ENCODE peak calls at places on chromosome 21, in seven cellular contexts. One of them, this sample, is unnamed.
A peak's percentile ranks its signal among the peaks of the same experiment; 100 is the strongest.

GRCh38 chr21:32412998-32413504 is 545 bp downstream of the EVA1C start:
- DNase-seq in H9: no peak
- DNase-seq in MM.1S: no peak
- DNase-seq in mesendoderm: no peak
- DNase-seq in fibroblast of lung: no peak
- DNase-seq in IMR-90: no peak
- DNase-seq in A549: no peak
- DNase-seq in this sample: no peak

GRCh38 chr21:34693192-34693810 is 24.5 kb downstream of the CLIC6 start:
- DNase-seq in H9: peak; percentile 43
- DNase-seq in MM.1S: peak; percentile 78
- DNase-seq in mesendoderm: peak; percentile 85
- DNase-seq in fibroblast of lung: peak; percentile 67
- DNase-seq in IMR-90: peak; percentile 74
- DNase-seq in A549: peak; percentile 28
- DNase-seq in this sample: peak; percentile 45

GRCh38 chr21:42113926-42114409 is 42.9 kb downstream of the UMODL1 start:
- DNase-seq in H9: no peak
- DNase-seq in MM.1S: no peak
- DNase-seq in mesendoderm: no peak
- DNase-seq in fibroblast of lung: no peak
- DNase-seq in IMR-90: no peak
- DNase-seq in A549: peak; percentile 32
- DNase-seq in this sample: no peak

GRCh38 chr21:21851657-21852056 is 853.4 kb downstream of the NCAM2 start:
- DNase-seq in H9: no peak
- DNase-seq in MM.1S: no peak
- DNase-seq in mesendoderm: no peak
- DNase-seq in fibroblast of lung: peak; percentile 39
- DNase-seq in IMR-90: peak; percentile 13
- DNase-seq in A549: no peak
- DNase-seq in this sample: no peak

GRCh38 chr21:32626633-32627196 is 14.5 kb upstream of the CFAP298 start:
- DNase-seq in H9: no peak
- DNase-seq in MM.1S: no peak
- DNase-seq in mesendoderm: no peak
- DNase-seq in fibroblast of lung: peak; percentile 84
- DNase-seq in IMR-90: peak; percentile 82
- DNase-seq in A549: no peak
- DNase-seq in this sample: no peak

GRCh38 chr21:33383056-33383888 is 19.9 kb upstream of the IFNGR2 start:
- DNase-seq in H9: peak; percentile 45
- DNase-seq in MM.1S: peak; percentile 97
- DNase-seq in mesendoderm: no peak
- DNase-seq in fibroblast of lung: peak; percentile 83
- DNase-seq in IMR-90: peak; percentile 94
- DNase-seq in A549: no peak
- DNase-seq in this sample: no peak

GRCh38 chr21:21818898-21819297 is 820.7 kb downstream of the NCAM2 start:
- DNase-seq in H9: no peak
- DNase-seq in MM.1S: no peak
- DNase-seq in mesendoderm: no peak
- DNase-seq in fibroblast of lung: no peak
- DNase-seq in IMR-90: no peak
- DNase-seq in A549: no peak
- DNase-seq in this sample: no peak

GRCh38 chr21:42500736-42501135 is 4.7 kb upstream of the RSPH1 start:
- DNase-seq in H9: no peak
- DNase-seq in MM.1S: no peak
- DNase-seq in mesendoderm: no peak
- DNase-seq in fibroblast of lung: no peak
- DNase-seq in IMR-90: no peak
- DNase-seq in A549: no peak
- DNase-seq in this sample: no peak

GRCh38 chr21:41642399-41642798 is 124.5 kb downstream of the RIPK4 start:
- DNase-seq in H9: no peak
- DNase-seq in MM.1S: no peak
- DNase-seq in mesendoderm: no peak
- DNase-seq in fibroblast of lung: peak; percentile 76
- DNase-seq in IMR-90: peak; percentile 43
- DNase-seq in A549: no peak
- DNase-seq in this sample: no peak

GRCh38 chr21:45856422-45856821 is 125.1 kb upstream of the COL6A1 start:
- DNase-seq in H9: peak; percentile 12
- DNase-seq in MM.1S: no peak
- DNase-seq in mesendoderm: no peak
- DNase-seq in fibroblast of lung: no peak
- DNase-seq in IMR-90: no peak
- DNase-seq in A549: no peak
- DNase-seq in this sample: no peak
- H3K4me2 ChIP-seq in H9: no peak overlapping the region
- H3K4me2 ChIP-seq in MM.1S: no peak overlapping the region
- H3K4me2 ChIP-seq in mesendoderm: no peak overlapping the region
- H3K4me2 ChIP-seq in fibroblast of lung: no peak overlapping the region
- H3K4me2 ChIP-seq in IMR-90: no peak overlapping the region
- H3K4me2 ChIP-seq in A549: no peak overlapping the region
- H3K4me2 ChIP-seq in this sample: no peak overlapping the region

GRCh38 chr21:36976882-36977651 is 10.6 kb upstream of the HLCS start:
- DNase-seq in H9: peak; percentile 61
- DNase-seq in MM.1S: peak; percentile 94
- DNase-seq in mesendoderm: peak; percentile 90
- DNase-seq in fibroblast of lung: peak; percentile 73
- DNase-seq in IMR-90: peak; percentile 75
- DNase-seq in A549: peak; percentile 23
- DNase-seq in this sample: peak; percentile 60
- H3K4me2 ChIP-seq in H9: no peak overlapping the region
- H3K4me2 ChIP-seq in MM.1S: peak overlapping the region; percentile 57
- H3K4me2 ChIP-seq in mesendoderm: no peak overlapping the region
- H3K4me2 ChIP-seq in fibroblast of lung: peak overlapping the region; percentile 52
- H3K4me2 ChIP-seq in IMR-90: peak overlapping the region; percentile 53
- H3K4me2 ChIP-seq in A549: peak overlapping the region; percentile 59
- H3K4me2 ChIP-seq in this sample: no peak overlapping the region

GRCh38 chr21:27653481-27653880 is 686.6 kb upstream of the ADAMTS5 start:
- DNase-seq in H9: no peak
- DNase-seq in MM.1S: no peak
- DNase-seq in mesendoderm: no peak
- DNase-seq in fibroblast of lung: no peak
- DNase-seq in IMR-90: no peak
- DNase-seq in A549: no peak
- DNase-seq in this sample: no peak
- H3K4me2 ChIP-seq in H9: no peak overlapping the region
- H3K4me2 ChIP-seq in MM.1S: no peak overlapping the region
- H3K4me2 ChIP-seq in mesendoderm: no peak overlapping the region
- H3K4me2 ChIP-seq in fibroblast of lung: no peak overlapping the region
- H3K4me2 ChIP-seq in IMR-90: no peak overlapping the region
- H3K4me2 ChIP-seq in A549: no peak overlapping the region
- H3K4me2 ChIP-seq in this sample: no peak overlapping the region

GRCh38 chr21:16573581-16573980 is 843.8 kb downstream of the USP25 start:
- DNase-seq in H9: no peak
- DNase-seq in MM.1S: no peak
- DNase-seq in mesendoderm: peak; percentile 47
- DNase-seq in fibroblast of lung: peak; percentile 90
- DNase-seq in IMR-90: peak; percentile 76
- DNase-seq in A549: no peak
- DNase-seq in this sample: no peak
- H3K4me2 ChIP-seq in H9: no peak overlapping the region
- H3K4me2 ChIP-seq in MM.1S: no peak overlapping the region
- H3K4me2 ChIP-seq in mesendoderm: no peak overlapping the region
- H3K4me2 ChIP-seq in fibroblast of lung: no peak overlapping the region
- H3K4me2 ChIP-seq in IMR-90: peak overlapping the region; percentile 2
- H3K4me2 ChIP-seq in A549: no peak overlapping the region
- H3K4me2 ChIP-seq in this sample: no peak overlapping the region

GRCh38 chr21:45865106-45865835 is 116.3 kb upstream of the COL6A1 start:
- DNase-seq in H9: peak; percentile 14
- DNase-seq in MM.1S: no peak
- DNase-seq in mesendoderm: no peak
- DNase-seq in fibroblast of lung: peak; percentile 97
- DNase-seq in IMR-90: peak; percentile 92
- DNase-seq in A549: no peak
- DNase-seq in this sample: no peak
- H3K4me2 ChIP-seq in H9: no peak overlapping the region
- H3K4me2 ChIP-seq in MM.1S: no peak overlapping the region
- H3K4me2 ChIP-seq in mesendoderm: no peak overlapping the region
- H3K4me2 ChIP-seq in fibroblast of lung: no peak overlapping the region
- H3K4me2 ChIP-seq in IMR-90: peak overlapping the region; percentile 21
- H3K4me2 ChIP-seq in A549: no peak overlapping the region
- H3K4me2 ChIP-seq in this sample: no peak overlapping the region

GRCh38 chr21:37072988-37073416 is at the start of the genes PIGP and TTC3:
- DNase-seq in H9: peak; percentile 89
- DNase-seq in MM.1S: peak; percentile 98
- DNase-seq in mesendoderm: peak; percentile 95
- DNase-seq in fibroblast of lung: peak; percentile 92
- DNase-seq in IMR-90: peak; percentile 93
- DNase-seq in A549: peak; percentile 67
- DNase-seq in this sample: peak; percentile 97

GRCh38 chr21:37072239-37072987 is 458 bp downstream of the PIGP start:
- DNase-seq in H9: no peak
- DNase-seq in MM.1S: no peak
- DNase-seq in mesendoderm: no peak
- DNase-seq in fibroblast of lung: peak; percentile 92
- DNase-seq in IMR-90: peak; percentile 89
- DNase-seq in A549: peak; percentile 25
- DNase-seq in this sample: no peak

GRCh38 chr21:37074195-37074510 is 1.1 kb downstream of the TTC3 start:
- DNase-seq in H9: no peak
- DNase-seq in MM.1S: no peak
- DNase-seq in mesendoderm: no peak
- DNase-seq in fibroblast of lung: no peak
- DNase-seq in IMR-90: no peak
- DNase-seq in A549: no peak
- DNase-seq in this sample: no peak

GRCh38 chr21:37073417-37074194 is 552 bp downstream of the TTC3 start:
- DNase-seq in H9: no peak
- DNase-seq in MM.1S: peak; percentile 54
- DNase-seq in mesendoderm: no peak
- DNase-seq in fibroblast of lung: peak; percentile 63
- DNase-seq in IMR-90: peak; percentile 67
- DNase-seq in A549: no peak
- DNase-seq in this sample: no peak

DNA sequence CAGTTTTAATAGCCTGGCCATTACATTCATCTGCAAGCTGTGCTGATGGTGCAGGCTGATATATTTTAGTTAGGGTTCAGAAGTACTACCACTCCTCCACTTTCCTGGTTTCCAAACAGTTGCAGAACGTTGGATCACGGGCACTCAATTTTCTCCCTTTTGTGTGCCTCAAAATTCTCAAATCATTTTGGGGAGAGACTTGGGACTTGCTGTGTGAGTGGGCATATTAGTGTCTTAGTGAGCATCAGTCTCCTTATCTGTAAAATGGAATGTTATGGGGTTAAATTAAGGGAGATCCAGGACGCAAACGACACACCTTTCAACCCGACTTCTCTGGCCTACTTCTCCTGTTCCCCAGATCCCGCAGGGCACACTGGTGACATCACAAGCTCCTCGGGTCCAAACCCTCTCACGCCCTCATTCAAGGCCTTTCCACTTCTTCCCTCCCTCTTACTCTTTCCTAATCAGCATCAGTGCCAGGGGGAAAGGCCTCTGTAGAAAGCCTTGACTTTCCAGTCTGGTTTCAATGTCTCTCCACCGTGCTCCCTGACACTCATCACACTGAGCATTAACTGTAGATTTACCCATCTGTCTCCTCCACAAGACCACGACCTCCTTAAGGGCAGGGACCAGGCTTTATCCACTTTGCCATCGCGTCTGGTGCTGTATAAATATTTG is 1.2 kb downstream of the PIGP start:
- DNase-seq in H9: no peak
- DNase-seq in MM.1S: no peak
- DNase-seq in mesendoderm: peak; percentile 41
- DNase-seq in fibroblast of lung: peak; percentile 77
- DNase-seq in IMR-90: peak; percentile 77
- DNase-seq in A549: peak; percentile 23
- DNase-seq in this sample: no peak
- H3K4me2 ChIP-seq in H9: peak overlapping the region; percentile 78
- H3K4me2 ChIP-seq in MM.1S: peak overlapping the region; percentile 95
- H3K4me2 ChIP-seq in mesendoderm: peak overlapping the region; percentile 87
- H3K4me2 ChIP-seq in fibroblast of lung: peak overlapping the region; percentile 97
- H3K4me2 ChIP-seq in IMR-90: peak overlapping the region; percentile 95
- H3K4me2 ChIP-seq in A549: peak overlapping the region; percentile 99
- H3K4me2 ChIP-seq in this sample: peak overlapping the region; percentile 51

GRCh38 chr21:29230541-29231275 is 68.0 kb upstream of the BACH1 start:
- DNase-seq in H9: no peak
- DNase-seq in MM.1S: no peak
- DNase-seq in mesendoderm: no peak
- DNase-seq in fibroblast of lung: peak; percentile 64
- DNase-seq in IMR-90: no peak
- DNase-seq in A549: no peak
- DNase-seq in this sample: no peak

GRCh38 chr21:29233611-29234540 is 64.8 kb upstream of the BACH1 start:
- DNase-seq in H9: no peak
- DNase-seq in MM.1S: peak; percentile 81
- DNase-seq in mesendoderm: peak; percentile 47
- DNase-seq in fibroblast of lung: no peak
- DNase-seq in IMR-90: no peak
- DNase-seq in A549: no peak
- DNase-seq in this sample: no peak

GRCh38 chr21:29231781-29232548 is 66.8 kb upstream of the BACH1 start:
- DNase-seq in H9: no peak
- DNase-seq in MM.1S: no peak
- DNase-seq in mesendoderm: no peak
- DNase-seq in fibroblast of lung: no peak
- DNase-seq in IMR-90: no peak
- DNase-seq in A549: no peak
- DNase-seq in this sample: no peak

GRCh38 chr21:29235714-29236197 is 63.0 kb upstream of the BACH1 start:
- DNase-seq in H9: no peak
- DNase-seq in MM.1S: peak; percentile 70
- DNase-seq in mesendoderm: no peak
- DNase-seq in fibroblast of lung: no peak
- DNase-seq in IMR-90: no peak
- DNase-seq in A549: no peak
- DNase-seq in this sample: no peak

GRCh38 chr21:29232601-29233541 is 65.9 kb upstream of the BACH1 start:
- DNase-seq in H9: no peak
- DNase-seq in MM.1S: no peak
- DNase-seq in mesendoderm: peak; percentile 51
- DNase-seq in fibroblast of lung: peak; percentile 77
- DNase-seq in IMR-90: peak; percentile 55
- DNase-seq in A549: no peak
- DNase-seq in this sample: no peak
- H3K4me2 ChIP-seq in H9: no peak overlapping the region
- H3K4me2 ChIP-seq in MM.1S: peak overlapping the region; percentile 78
- H3K4me2 ChIP-seq in mesendoderm: no peak overlapping the region
- H3K4me2 ChIP-seq in fibroblast of lung: no peak overlapping the region
- H3K4me2 ChIP-seq in IMR-90: no peak overlapping the region
- H3K4me2 ChIP-seq in A549: peak overlapping the region; percentile 20
- H3K4me2 ChIP-seq in this sample: no peak overlapping the region

DNA sequence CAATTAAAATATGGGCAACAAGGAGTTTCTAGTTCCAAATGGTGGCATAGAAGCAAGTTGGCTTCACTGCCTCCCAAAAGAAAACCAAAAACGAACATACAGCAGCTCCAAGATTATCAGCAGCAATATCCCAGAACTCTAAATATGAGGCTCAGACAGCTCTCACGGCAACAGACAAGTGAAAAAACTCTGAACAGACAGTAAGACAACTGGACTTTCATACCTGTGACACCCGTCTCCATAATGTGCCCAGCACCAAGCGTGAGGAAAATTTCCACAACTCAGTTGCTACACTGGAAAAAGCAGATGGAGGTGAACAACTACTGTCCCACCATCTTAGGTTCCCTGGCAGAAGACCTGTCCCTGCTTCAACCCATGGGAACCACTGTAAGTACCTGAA is 39.9 kb downstream of the HSF2BP start:
- DNase-seq in H9: no peak
- DNase-seq in MM.1S: no peak
- DNase-seq in mesendoderm: no peak
- DNase-seq in fibroblast of lung: no peak
- DNase-seq in IMR-90: no peak
- DNase-seq in A549: no peak
- DNase-seq in this sample: no peak
- H3K4me2 ChIP-seq in H9: no peak overlapping the region
- H3K4me2 ChIP-seq in MM.1S: no peak overlapping the region
- H3K4me2 ChIP-seq in mesendoderm: no peak overlapping the region
- H3K4me2 ChIP-seq in fibroblast of lung: no peak overlapping the region
- H3K4me2 ChIP-seq in IMR-90: no peak overlapping the region
- H3K4me2 ChIP-seq in A549: no peak overlapping the region
- H3K4me2 ChIP-seq in this sample: no peak overlapping the region